ENCODE peak calls at places on chromosomes 7 and 10, in six cellular contexts. V is fibroblast of lung, P is progenitor cell of endocrine pancreas, Q is coronary artery, F is GM13977, X is activated B cell treated with CpG ODN at 0.5 μM for 24 hours. W is an unnamed sample.

GRCh38 chr7:37208528-37208927 is 240.1 kb downstream of the ELMO1 start:
- DNase-seq in P (no peak), X (no peak), Q (peak), V (peak), F (peak), W (peak)

GRCh38 chr7:152522551-152522950 is 86.7 kb upstream of the KMT2C start:
- DNase-seq in P (no peak), F (no peak), Q (no peak), V (peak), X (no peak), W (no peak)

GRCh38 chr10:130487562-130487961 is 351.4 kb downstream of the GLRX3 start:
- DNase-seq in Q (peak), P (no peak), X (no peak), V (no peak), F (no peak), W (no peak)

GRCh38 chr10:48759113-48759901 is 74.6 kb downstream of the WDFY4 start:
- DNase-seq in Q (no peak), X (no peak), V (no peak), F (no peak), P (no peak), W (no peak)

GRCh38 chr10:35042783-35043182 is 47.4 kb downstream of the CUL2 start:
- DNase-seq in Q (no peak), X (no peak), P (no peak), F (no peak), V (no peak), W (no peak)

GRCh38 chr10:943334-944033 is 12.0 kb upstream of the LARP4B start:
- DNase-seq in F (no peak), V (no peak), P (no peak), Q (no peak), X (no peak), W (no peak)

GRCh38 chr7:3691478-3692151 is 390.6 kb downstream of the SDK1 start:
- DNase-seq in V (no peak), P (no peak), Q (no peak), F (no peak), X (no peak), W (no peak)

GRCh38 chr7:13603661-13604060 is 385.8 kb downstream of the ETV1 start:
- DNase-seq in Q (no peak), X (no peak), F (no peak), P (no peak), V (no peak), W (no peak)

GRCh38 chr7:22109761-22110160 is 164.1 kb upstream of the CDCA7L start:
- DNase-seq in P (no peak), F (no peak), Q (no peak), V (peak), X (no peak), W (no peak)

GRCh38 chr10:132180736-132181135 is 6.0 kb upstream of the DPYSL4 start:
- DNase-seq in Q (no peak), X (no peak), F (no peak), P (no peak), V (no peak), W (no peak)

GRCh38 chr7:54837761-54838539 is 78.9 kb upstream of the SEC61G start:
- DNase-seq in X (no peak), P (no peak), V (no peak), F (no peak), Q (no peak), W (no peak)
- TF ChIP-seq CTCF in X (no peak), P (no peak), V (no peak), F (no peak), Q (no peak), W (no peak)

GRCh38 chr10:118107541-118107940 is 60.8 kb upstream of the RAB11FIP2 start:
- DNase-seq in P (no peak), F (no peak), X (no peak), V (no peak), Q (no peak), W (no peak)

GRCh38 chr10:118102116-118102515 is 55.4 kb upstream of the RAB11FIP2 start:
- DNase-seq in F (no peak), X (no peak), Q (no peak), P (no peak), V (no peak), W (no peak)

GRCh38 chr10:118107040-118107439 is 60.3 kb upstream of the RAB11FIP2 start:
- DNase-seq in P (no peak), F (no peak), Q (no peak), V (no peak), X (no peak), W (no peak)

GRCh38 chr10:118108194-118109026 is 61.7 kb upstream of the RAB11FIP2 start:
- DNase-seq in P (no peak), F (no peak), X (no peak), V (peak), Q (no peak), W (no peak)

GRCh38 chr10:118106426-118106825 is 59.7 kb upstream of the RAB11FIP2 start:
- DNase-seq in Q (no peak), X (no peak), F (peak), P (no peak), V (peak), W (no peak)
- TF ChIP-seq CTCF in Q (no peak), X (no peak), F (peak), P (peak), V (peak), W (peak)

GRCh38 chr7:14766747-14767146 is 135.8 kb downstream of the DGKB start:
- DNase-seq in P (no peak), Q (no peak), F (no peak), V (no peak), X (no peak), W (no peak)
- TF ChIP-seq CTCF in P (no peak), Q (no peak), F (no peak), V (no peak), X (no peak), W (no peak)

DNA sequence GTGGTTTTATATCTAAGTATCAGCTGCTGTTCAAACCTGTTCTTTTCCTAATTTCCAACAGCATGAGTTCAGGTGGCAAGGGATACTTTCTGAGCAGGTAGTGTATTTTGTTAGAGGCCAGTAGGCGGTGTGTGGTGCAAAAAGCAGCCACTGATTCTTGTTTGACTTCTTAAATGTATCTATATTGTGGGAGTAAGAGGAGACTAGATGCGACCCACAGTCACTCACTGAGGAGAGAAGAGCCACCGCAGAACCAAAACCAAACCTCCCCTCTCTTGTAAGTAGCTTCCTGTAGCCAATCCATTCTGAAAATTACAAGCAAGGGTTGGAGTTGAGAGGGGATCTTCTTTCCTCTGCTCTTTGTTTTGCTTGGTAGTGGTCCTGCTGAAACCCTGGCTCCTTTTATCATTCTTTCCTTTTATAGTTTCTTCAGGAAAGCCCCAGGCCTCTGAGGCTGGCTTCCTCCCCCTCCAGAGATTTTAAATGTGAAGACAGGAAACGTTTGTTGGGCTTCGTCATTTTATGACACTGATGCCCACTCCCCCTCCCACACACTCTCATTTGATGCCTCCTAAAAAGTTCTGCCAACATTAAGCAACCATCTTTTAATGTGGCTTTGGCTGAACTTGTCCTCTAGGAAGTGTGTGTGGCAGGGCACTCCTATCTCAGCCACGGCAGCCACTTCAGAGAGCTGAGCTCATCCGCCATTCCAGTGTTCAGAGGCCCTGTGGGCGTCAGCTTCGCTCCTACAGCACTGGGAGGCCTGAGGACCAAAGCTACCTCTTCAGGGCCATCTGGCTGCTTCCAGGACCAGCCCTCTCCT is 566.1 kb downstream of the SUGCT start:
- DNase-seq in X (no peak), F (no peak), V (no peak), Q (no peak), P (no peak), W (no peak)
- TF ChIP-seq CTCF in X (no peak), F (no peak), V (no peak), Q (no peak), P (no peak), W (no peak)

GRCh38 chr10:3954615-3955014 is 169.6 kb upstream of the KLF6 start:
- DNase-seq in F (no peak), Q (no peak), X (no peak), P (no peak), V (no peak), W (no peak)
- TF ChIP-seq CTCF in F (no peak), Q (no peak), X (no peak), P (no peak), V (no peak), W (no peak)

GRCh38 chr7:141232286-141233051 is 158.6 kb downstream of the TMEM178B start:
- DNase-seq in V (no peak), P (no peak), X (no peak), Q (no peak), F (no peak), W (no peak)

GRCh38 chr7:141227454-141227853 is 153.6 kb downstream of the TMEM178B start:
- DNase-seq in V (no peak), X (no peak), F (no peak), P (no peak), Q (no peak), W (no peak)

GRCh38 chr7:141228482-141228881 is 154.6 kb downstream of the TMEM178B start:
- DNase-seq in Q (peak), V (no peak), P (no peak), X (no peak), F (no peak), W (no peak)

GRCh38 chr7:141225916-141226618 is 152.2 kb downstream of the TMEM178B start:
- DNase-seq in Q (peak), P (no peak), X (no peak), F (no peak), V (no peak), W (no peak)

GRCh38 chr7:141231018-141231792 is 157.3 kb downstream of the TMEM178B start:
- DNase-seq in Q (no peak), V (peak), P (no peak), X (no peak), F (no peak), W (no peak)
- TF ChIP-seq CTCF in Q (no peak), V (peak), P (peak), X (no peak), F (peak), W (no peak)

GRCh38 chr7:33421384-33421783 is 292.0 kb downstream of the BBS9 start:
- DNase-seq in P (no peak), V (peak), F (no peak), Q (no peak), X (no peak), W (no peak)
- TF ChIP-seq CTCF in P (peak), V (peak), F (no peak), Q (no peak), X (no peak), W (no peak)

DNA sequence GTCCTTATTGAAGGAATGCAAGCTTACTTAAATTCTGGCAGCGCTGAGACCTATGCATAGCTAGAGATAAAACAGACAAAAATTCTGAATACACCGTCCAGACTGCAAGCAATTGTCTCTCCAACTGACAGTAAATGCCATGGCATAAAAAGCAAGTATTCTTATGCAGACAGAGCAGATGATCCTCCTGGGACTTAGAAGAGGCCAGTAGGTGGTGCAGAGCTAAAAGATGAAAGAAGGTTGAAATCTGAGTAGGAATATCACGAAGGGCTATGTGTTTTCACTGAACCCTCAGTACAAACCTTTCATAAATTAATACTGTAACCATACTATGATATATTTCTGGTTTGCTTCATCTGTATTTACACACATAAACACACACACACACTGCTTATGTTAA is 157.0 kb upstream of the CACNA2D1 start:
- DNase-seq in Q (no peak), V (peak), F (no peak), X (no peak), P (no peak), W (no peak)
- TF ChIP-seq CTCF in Q (no peak), V (peak), F (no peak), X (no peak), P (no peak), W (no peak)